ENCODE peak calls at places on chromosomes 6 and 20, in eight cellular contexts. Q, Y, F, H, B, W, T and P are unnamed samples.

GRCh38 chr6:35730745-35731413 is 6.0 kb upstream of the ARMC12 start:
- DNase-seq in Q (no peak), H (no peak), F (no peak), W (no peak), B (no peak), T (no peak), Y (no peak), P (no peak)

GRCh38 chr6:50689210-50689609 is 24.1 kb upstream of the TFAP2D start:
- DNase-seq in W (no peak), H (no peak), Y (no peak), T (no peak), B (no peak), F (no peak), Q (no peak), P (no peak)

GRCh38 chr20:33370296-33370695 is 31.0 kb downstream of the CDK5RAP1 start:
- DNase-seq in W (no peak), T (no peak), B (no peak), Y (no peak), F (no peak), H (no peak), Q (no peak), P (no peak)

GRCh38 chr6:3820563-3820962 is 28.6 kb upstream of the FAM50B start:
- DNase-seq in H (no peak), F (no peak), T (no peak), Y (no peak), W (no peak), B (no peak), Q (no peak), P (no peak)

GRCh38 chr6:118785601-118786000 is 108.4 kb upstream of the ASF1A start:
- DNase-seq in Q (no peak), W (no peak), Y (no peak), H (no peak), T (no peak), B (no peak), F (no peak), P (no peak)

GRCh38 chr6:68326762-68327161 is 308.3 kb upstream of the ADGRB3 start:
- DNase-seq in H (no peak), W (no peak), F (no peak), Y (no peak), T (no peak), B (no peak), Q (peak; percentile 3), P (no peak)

GRCh38 chr6:3683331-3683730 is 68.2 kb downstream of the PXDC1 start:
- DNase-seq in Q (no peak), H (no peak), B (no peak), W (no peak), T (no peak), Y (no peak), F (no peak), P (no peak)

GRCh38 chr6:106939848-106940247 is 34.7 kb downstream of the CD24 start:
- DNase-seq in H (no peak), W (no peak), F (no peak), B (no peak), T (peak; percentile 40), Q (no peak), Y (no peak), P (no peak)

GRCh38 chr6:3176562-3177355 is 19.4 kb upstream of the TUBB2A start:
- DNase-seq in T (no peak), F (no peak), W (no peak), B (peak; percentile 76), Q (no peak), Y (peak; percentile 56), H (peak; percentile 68), P (peak; percentile 69)

GRCh38 chr6:53811082-53811481 is 16.3 kb downstream of the LRRC1 start:
- DNase-seq in Y (peak; percentile 65), Q (no peak), T (peak; percentile 34), W (no peak), B (no peak), F (no peak), H (peak; percentile 51), P (no peak)

GRCh38 chr6:11329841-11330765 is 97.6 kb upstream of the NEDD9 start:
- DNase-seq in W (no peak), Q (no peak), H (no peak), F (no peak), B (no peak), Y (no peak), T (no peak), P (peak; percentile 53)

GRCh38 chr6:83114164-83114563 is 46.7 kb downstream of the DOP1A start:
- DNase-seq in H (no peak), T (no peak), Y (no peak), Q (no peak), W (no peak), F (no peak), B (no peak), P (peak; percentile 24)

GRCh38 chr6:46755867-46756266 is 9.1 kb downstream of the ANKRD66 start:
- DNase-seq in W (no peak), B (no peak), Q (no peak), F (no peak), H (no peak), T (no peak), Y (no peak), P (no peak)

GRCh38 chr6:89432875-89433636 is at the start of gene ANKRD6:
- DNase-seq in T (peak; percentile 17), Y (peak; percentile 28), W (no peak), H (peak; percentile 20), F (peak; percentile 97), B (peak; percentile 91), Q (peak; percentile 83), P (peak; percentile 37)

GRCh38 chr6:140897349-140897748 is 1235.4 kb upstream of the GJE1 start:
- DNase-seq in Q (no peak), W (no peak), B (no peak), H (peak; percentile 45), Y (no peak), F (no peak), T (no peak), P (no peak)

DNA sequence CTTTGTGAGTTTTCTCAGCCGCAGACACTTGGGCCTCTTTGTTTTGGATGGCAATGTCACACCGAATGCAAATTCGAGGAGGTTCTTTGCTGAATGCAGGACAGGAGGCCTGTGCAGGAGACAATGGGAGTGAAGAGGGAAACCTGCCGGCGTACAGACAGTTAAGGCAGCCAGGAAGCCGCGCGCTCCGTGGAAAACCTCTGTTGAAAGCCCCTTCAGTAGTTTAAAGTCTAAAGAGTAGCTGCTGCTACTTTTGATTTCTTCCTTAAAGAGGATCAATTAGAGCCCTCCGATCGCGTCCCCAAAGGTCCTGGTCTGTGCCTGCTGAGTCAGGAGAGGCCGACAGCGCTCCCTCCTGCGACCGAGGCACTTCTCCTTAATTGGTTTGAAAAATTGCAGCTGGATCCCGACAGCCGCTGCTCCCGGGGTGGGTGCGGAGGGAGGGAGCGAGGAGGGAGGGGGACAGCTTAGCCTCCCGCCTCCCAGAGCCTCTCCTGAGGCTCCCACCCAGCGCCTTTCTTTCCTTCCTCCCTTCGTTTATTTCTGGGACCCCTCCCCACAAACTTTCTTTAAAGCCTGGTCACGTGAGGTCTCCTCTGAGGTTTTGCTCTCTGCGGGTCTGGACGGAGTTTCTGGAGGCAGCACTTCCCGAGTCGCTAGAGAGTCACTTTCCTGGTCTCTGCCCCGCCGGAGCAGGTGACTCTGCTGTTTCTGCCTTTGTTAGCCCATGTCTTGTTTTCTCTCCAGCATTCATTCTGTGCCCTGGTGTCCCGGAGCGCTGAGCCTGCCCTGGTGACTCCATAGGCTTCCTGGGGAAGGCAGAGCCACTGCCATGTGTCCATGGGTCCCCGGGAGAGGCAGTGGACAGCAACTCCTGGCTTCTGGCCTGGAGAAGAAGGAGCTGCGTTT is 22.3 kb upstream of the RPP40 start:
- DNase-seq in Y (no peak), W (no peak), H (peak; percentile 35), F (peak; percentile 71), T (no peak), Q (peak; percentile 84), B (peak; percentile 36), P (peak; percentile 61)
- TF ChIP-seq POLR2AphosphoS5 in Y (no peak), W (no peak), H (peak; percentile 47), F (no peak), T (no peak), Q (peak; percentile 28), B (no peak), P (no peak)

DNA sequence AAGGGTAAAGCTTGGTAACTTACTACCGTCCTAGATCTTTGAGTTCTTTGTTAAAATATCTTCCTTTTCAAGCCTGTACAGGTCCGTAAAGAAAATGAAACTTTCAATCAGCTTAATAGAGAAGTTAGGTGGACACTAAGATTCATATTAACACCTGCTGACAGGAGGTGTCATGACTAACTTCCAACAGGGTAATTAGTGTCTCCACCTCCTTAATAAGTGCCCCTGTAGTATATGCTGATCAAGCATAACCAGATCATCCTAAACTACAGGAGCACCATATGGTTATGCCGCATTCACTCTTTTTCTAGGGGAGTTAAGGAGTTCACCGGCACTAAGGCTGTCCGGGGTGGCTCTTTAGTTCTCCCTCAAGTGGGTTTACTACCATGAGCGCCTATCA is 23.9 kb upstream of the RALGAPA2 start:
- DNase-seq in Y (no peak), W (no peak), H (no peak), B (no peak), Q (no peak), T (no peak), F (no peak), P (no peak)
- H3K27ac ChIP-seq in Y (no peak overlapping the region), W (no peak overlapping the region), H (no peak overlapping the region), B (no peak overlapping the region), Q (no peak overlapping the region), T (no peak overlapping the region), F (no peak overlapping the region), P (no peak overlapping the region)

DNA sequence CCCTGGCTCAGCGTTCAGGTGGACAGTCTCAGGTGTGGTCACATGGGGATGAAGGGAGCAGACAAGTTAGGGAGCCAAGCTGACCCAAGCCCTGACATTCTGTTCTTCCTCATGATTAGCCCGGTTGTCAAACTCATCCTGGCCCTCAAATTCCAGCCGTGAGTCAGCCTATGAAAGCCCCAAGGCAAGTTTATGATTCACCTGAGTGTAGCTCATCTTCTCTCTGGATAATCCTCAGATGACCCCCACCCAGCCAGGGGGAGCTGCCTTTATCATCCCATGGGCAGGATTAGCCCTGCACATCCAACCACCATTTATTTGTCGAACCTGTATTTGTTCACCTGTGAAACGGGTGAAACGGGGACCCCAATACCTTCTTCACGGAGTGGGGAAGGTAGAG is 161.9 kb downstream of the DHX35 start:
- DNase-seq in F (no peak), B (no peak), Q (no peak), W (no peak), T (no peak), Y (no peak), H (no peak), P (no peak)
- TF ChIP-seq EZH2 in F (no peak), B (no peak), Q (no peak), W (no peak), T (no peak), Y (no peak), H (no peak), P (no peak)

GRCh38 chr6:7107578-7108195 is at the start of gene RREB1:
- DNase-seq in W (no peak), B (peak; percentile 93), H (peak; percentile 67), T (no peak), F (peak; percentile 74), Y (peak; percentile 15), Q (peak; percentile 70), P (peak; percentile 68)

GRCh38 chr6:7110092-7110792 is 2.5 kb downstream of the RREB1 start:
- DNase-seq in T (no peak), F (no peak), W (no peak), Q (peak; percentile 44), Y (no peak), B (no peak), H (no peak), P (no peak)

GRCh38 chr6:7111095-7111690 is 3.4 kb downstream of the RREB1 start:
- DNase-seq in T (no peak), H (no peak), F (no peak), Q (no peak), Y (no peak), B (no peak), W (no peak), P (no peak)

GRCh38 chr6:7108196-7108963 is 619 bp downstream of the RREB1 start:
- DNase-seq in B (peak; percentile 64), W (no peak), T (no peak), H (peak; percentile 35), F (peak; percentile 68), Q (peak; percentile 78), Y (no peak), P (peak; percentile 61)

GRCh38 chr6:7108964-7109836 is 1.4 kb downstream of the RREB1 start:
- DNase-seq in Y (no peak), W (peak; percentile 63), H (peak; percentile 81), B (peak; percentile 49), Q (peak; percentile 46), F (no peak), T (no peak), P (peak; percentile 51)
- TF ChIP-seq POLR2AphosphoS5 in Y (no peak), W (peak; percentile 70), H (no peak), B (no peak), Q (no peak), F (no peak), T (no peak), P (no peak)